ENCODE peak calls at places on chromosome 13, in nine cellular contexts. O is BE2C, Z is heart left ventricle, W is AG04449, I is breast epithelium, X is WERI-Rb-1, A is Peyer's patch, L is lower leg skin, Q is astrocyte of the spinal cord. B is an unnamed sample.

GRCh38 chr13:28493740-28494536 is 990 bp downstream of the FLT1 start:
- DNase-seq in A (no peak), L (no peak), O (peak; percentile 19), X (peak; percentile 41), I (no peak), Z (no peak), W (no peak), Q (no peak), B (no peak)

GRCh38 chr13:47215741-47216140 is 318.9 kb upstream of the HTR2A start:
- DNase-seq in X (no peak), L (no peak), A (no peak), O (peak; percentile 8), Z (no peak), I (no peak), Q (peak; percentile 94), W (peak; percentile 51), B (peak; percentile 87)

GRCh38 chr13:79631260-79631659 is 150.3 kb downstream of the NDFIP2 start:
- DNase-seq in L (peak; percentile 65), I (no peak), O (peak; percentile 73), X (no peak), W (peak; percentile 23), Z (no peak), Q (peak; percentile 78), A (no peak), B (peak; percentile 41)

GRCh38 chr13:21557995-21558394 is 46.0 kb downstream of the MICU2 start:
- DNase-seq in Z (no peak), W (no peak), I (no peak), Q (no peak), L (no peak), A (no peak), O (peak; percentile 14), X (peak; percentile 24), B (no peak)

GRCh38 chr13:48400090-48400694 is 12.7 kb downstream of the LPAR6 start:
- DNase-seq in X (no peak), L (no peak), Z (no peak), O (no peak), W (no peak), Q (peak; percentile 22), A (no peak), I (no peak), B (no peak)

GRCh38 chr13:42239644-42240043 is 32.3 kb upstream of the AKAP11 start:
- DNase-seq in O (no peak), W (no peak), Q (peak; percentile 17), I (no peak), A (no peak), X (no peak), L (no peak), Z (no peak), B (no peak)

GRCh38 chr13:74047925-74048324 is 86.3 kb downstream of the KLF12 start:
- DNase-seq in Q (no peak), W (no peak), L (no peak), X (no peak), Z (no peak), A (no peak), I (no peak), O (no peak), B (no peak)

GRCh38 chr13:21034602-21035190 is 26.7 kb downstream of the LATS2 start:
- DNase-seq in O (no peak), A (no peak), X (no peak), W (no peak), Q (peak; percentile 63), L (no peak), Z (peak; percentile 57), I (no peak), B (no peak)

GRCh38 chr13:98216711-98217110 is 39.6 kb upstream of the RNF113B start:
- DNase-seq in O (no peak), L (no peak), Z (no peak), A (no peak), I (no peak), W (no peak), Q (no peak), X (no peak), B (no peak)

GRCh38 chr13:57631607-57632275 is at the start of gene PCDH17:
- DNase-seq in Q (peak; percentile 60), X (no peak), A (no peak), Z (peak; percentile 57), W (no peak), I (peak; percentile 50), L (no peak), O (peak; percentile 75), B (no peak)

GRCh38 chr13:59750860-59751259 is 412.9 kb downstream of the DIAPH3 start:
- DNase-seq in W (peak; percentile 36), X (no peak), Q (peak; percentile 82), A (no peak), L (no peak), Z (no peak), O (peak; percentile 34), I (no peak), B (no peak)

GRCh38 chr13:103539265-103539664 is 473.0 kb upstream of the SLC10A2 start:
- DNase-seq in O (peak; percentile 75), A (no peak), Z (no peak), W (no peak), L (no peak), X (peak; percentile 90), Q (no peak), I (no peak), B (no peak)

GRCh38 chr13:20353973-20354372 is 121.9 kb upstream of the GJB6 start:
- DNase-seq in A (no peak), Q (peak; percentile 57), X (no peak), Z (no peak), W (no peak), L (no peak), O (no peak), I (no peak), B (no peak)

GRCh38 chr13:30718661-30719520 is 16.5 kb upstream of the ALOX5AP start:
- DNase-seq in L (no peak), Q (peak; percentile 90), Z (no peak), A (no peak), O (no peak), X (no peak), I (no peak), W (no peak), B (peak; percentile 73)

GRCh38 chr13:36919833-36920611 is at the start of gene SMAD9:
- DNase-seq in A (no peak), X (peak; percentile 60), Z (peak; percentile 87), W (no peak), I (peak; percentile 61), L (peak; percentile 46), Q (peak; percentile 62), O (peak; percentile 91), B (peak; percentile 35)

DNA sequence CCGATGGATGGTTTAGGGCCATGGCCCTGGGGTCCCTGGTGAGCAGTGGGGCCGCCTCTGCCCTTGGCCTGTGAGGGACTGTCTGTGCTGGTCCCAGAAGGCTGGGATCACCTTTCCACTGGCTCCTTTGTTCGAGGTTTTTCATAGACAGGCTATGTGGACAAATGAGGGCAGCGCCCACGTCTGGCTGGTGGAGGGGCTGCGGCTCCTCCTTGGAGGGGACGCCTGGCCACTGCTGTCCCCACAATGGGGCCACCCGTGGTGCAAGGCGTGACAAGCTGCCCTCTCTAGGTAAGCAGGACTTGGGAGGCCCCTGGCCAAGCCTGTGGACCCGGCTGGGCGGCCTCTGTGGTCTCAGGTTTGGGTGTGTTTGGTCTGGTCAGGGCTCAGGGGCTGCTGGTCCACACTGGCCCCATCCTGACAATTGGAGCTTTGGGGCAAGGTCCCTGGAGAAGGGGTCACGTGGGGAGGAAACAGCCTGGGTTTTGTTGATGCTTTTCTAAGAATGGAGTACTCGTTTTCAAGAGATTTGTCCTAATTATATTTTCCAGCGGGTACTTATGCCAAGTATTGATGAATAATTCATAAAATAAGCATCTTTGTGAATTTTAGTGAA is 33.3 kb downstream of the MCF2L start:
- DNase-seq in Q (no peak), X (peak; percentile 98), W (no peak), A (no peak), Z (no peak), O (peak; percentile 76), L (no peak), I (no peak), B (no peak)
- H3K4me3 ChIP-seq in Q (no peak overlapping the region), X (peak overlapping the region; percentile 74), W (no peak overlapping the region), A (peak overlapping the region; percentile 41), Z (peak overlapping the region; percentile 47), O (peak overlapping the region; percentile 73), L (no peak overlapping the region), I (no peak overlapping the region), B (peak overlapping the region; percentile 40)

DNA sequence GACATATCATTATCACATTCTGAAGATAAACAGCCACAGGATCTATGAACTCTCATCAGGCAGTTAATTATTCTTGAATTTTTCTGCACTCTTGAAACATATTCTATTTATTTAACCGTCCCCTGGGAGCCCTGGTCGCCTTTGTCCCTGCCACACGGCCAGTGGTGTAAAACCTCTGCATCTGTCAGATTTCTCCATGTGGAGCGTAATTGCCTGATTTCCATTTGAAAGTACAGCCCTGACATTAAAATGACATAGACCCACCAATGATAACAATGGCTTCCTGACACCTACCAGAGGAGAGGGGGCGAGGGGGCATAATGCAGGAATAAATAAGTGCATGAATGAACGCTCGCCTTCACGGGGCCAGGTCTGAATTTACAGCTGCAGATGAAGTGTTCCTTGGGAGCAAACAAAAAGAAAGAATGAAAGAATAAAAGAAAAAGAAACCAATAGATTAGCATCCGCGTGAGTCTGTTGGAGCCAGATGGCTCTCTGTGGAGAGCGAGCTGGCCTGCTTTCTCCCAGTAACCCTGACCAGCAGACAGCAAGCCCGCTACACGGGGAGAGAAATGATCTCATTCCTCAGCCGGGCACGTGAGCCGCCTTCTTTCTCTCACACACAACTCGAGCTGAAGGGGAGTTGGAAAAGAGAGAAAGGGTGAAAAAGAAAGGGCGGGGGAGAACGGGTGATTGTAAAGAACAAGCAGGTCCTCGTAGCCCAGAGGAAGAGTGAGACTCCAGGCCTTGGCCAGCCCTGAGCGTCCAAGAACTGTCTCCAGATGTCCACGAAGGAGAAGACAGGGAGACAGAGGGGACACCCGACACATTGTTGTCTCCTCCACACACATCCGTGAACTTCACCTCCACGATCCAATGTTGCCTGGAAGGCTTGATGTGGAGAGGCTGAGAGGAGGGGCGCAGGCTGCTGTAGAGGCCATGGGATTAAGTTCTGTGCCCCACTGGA is 81.2 kb downstream of the RNASEH2B start:
- DNase-seq in Z (no peak), X (peak; percentile 41), Q (peak; percentile 72), I (no peak), L (no peak), A (no peak), W (no peak), O (peak; percentile 22), B (no peak)
- H3K4me3 ChIP-seq in Z (peak overlapping the region; percentile 39), X (no peak overlapping the region), Q (peak overlapping the region; percentile 10), I (no peak overlapping the region), L (no peak overlapping the region), A (no peak overlapping the region), W (no peak overlapping the region), O (no peak overlapping the region), B (no peak overlapping the region)

DNA sequence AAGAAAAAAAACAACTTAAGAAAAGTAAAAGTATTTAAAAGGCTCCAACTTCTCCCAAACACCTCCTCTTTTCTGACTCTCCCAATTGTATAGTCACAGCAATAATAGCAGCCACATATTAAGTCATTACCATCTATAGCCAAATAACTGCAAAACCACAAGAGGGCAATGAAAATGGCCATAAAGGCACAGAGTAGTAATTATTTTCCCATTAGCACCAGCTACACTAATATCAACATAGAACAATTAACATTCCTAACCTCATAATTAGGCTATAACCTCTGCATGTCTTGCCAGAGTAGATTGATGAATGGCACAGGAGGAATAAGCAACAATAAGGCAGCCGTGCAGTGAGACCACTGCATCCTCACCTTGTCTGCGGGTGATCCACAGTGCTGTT is 226.4 kb upstream of the SERP2 start:
- DNase-seq in Q (no peak), A (no peak), L (no peak), W (no peak), I (no peak), Z (no peak), X (no peak), O (no peak), B (no peak)
- H3K4me3 ChIP-seq in Q (no peak overlapping the region), A (no peak overlapping the region), L (no peak overlapping the region), W (no peak overlapping the region), I (no peak overlapping the region), Z (no peak overlapping the region), X (no peak overlapping the region), O (no peak overlapping the region), B (no peak overlapping the region)

GRCh38 chr13:39040206-39040605 is 1.9 kb downstream of the NHLRC3 start:
- DNase-seq in O (no peak), Z (no peak), I (no peak), L (no peak), X (no peak), W (no peak), Q (no peak), A (no peak), B (no peak)
- H3K4me3 ChIP-seq in O (no peak overlapping the region), Z (no peak overlapping the region), I (no peak overlapping the region), L (no peak overlapping the region), X (no peak overlapping the region), W (no peak overlapping the region), Q (no peak overlapping the region), A (no peak overlapping the region), B (no peak overlapping the region)